ENCODE peak calls at places on chromosomes 13 and 19, in eight cellular contexts. F, A, Z, K, S, C, R and D are unnamed samples.

GRCh38 chr19:41994994-41995958 is 1.2 kb upstream of the ATP1A3 start:
- DNase-seq in K (no peak), R (no peak), S (no peak), Z (no peak), A (no peak), C (peak), F (no peak), D (no peak)

GRCh38 chr13:106306748-106307277 is 228.6 kb downstream of the EFNB2 start:
- DNase-seq in A (no peak), C (no peak), F (no peak), S (no peak), R (no peak), K (no peak), Z (no peak), D (no peak)

GRCh38 chr19:3983936-3984583 is 1.2 kb downstream of the EEF2 start:
- DNase-seq in Z (no peak), C (peak), F (no peak), R (no peak), S (peak), K (no peak), A (peak), D (no peak)

GRCh38 chr19:1076951-1077350 is 10.0 kb downstream of the ARHGAP45 start:
- DNase-seq in C (peak), K (peak), F (no peak), R (peak), S (no peak), Z (no peak), A (peak), D (no peak)

GRCh38 chr19:3207466-3208242 is 16.8 kb upstream of the CELF5 start:
- DNase-seq in Z (no peak), K (no peak), S (no peak), C (peak), R (no peak), A (no peak), F (no peak), D (no peak)

GRCh38 chr13:50724438-50724837 is 119.1 kb downstream of the DLEU7 start:
- DNase-seq in K (no peak), S (no peak), F (no peak), C (no peak), A (no peak), R (no peak), Z (no peak), D (no peak)

GRCh38 chr13:40145139-40145538 is 489.7 kb downstream of the COG6 start:
- DNase-seq in R (no peak), Z (no peak), C (no peak), S (no peak), F (no peak), A (no peak), K (no peak), D (no peak)

GRCh38 chr13:27789495-27790303 is 2.6 kb upstream of the GSX1 start:
- DNase-seq in R (no peak), C (peak), S (no peak), K (no peak), F (no peak), A (no peak), Z (no peak), D (no peak)

GRCh38 chr13:50831510-50831909 is 12.0 kb downstream of the DLEU7 start:
- DNase-seq in C (no peak), R (no peak), K (no peak), A (no peak), S (no peak), Z (no peak), F (no peak), D (no peak)

GRCh38 chr13:98571955-98572662 is 4.8 kb downstream of the STK24 start:
- DNase-seq in C (no peak), A (peak), S (no peak), R (no peak), K (no peak), F (no peak), Z (no peak), D (no peak)

GRCh38 chr19:56245062-56245740 is 27.3 kb upstream of the EDDM13 start:
- DNase-seq in F (no peak), A (no peak), S (no peak), C (no peak), R (no peak), Z (no peak), K (no peak), D (no peak)

GRCh38 chr13:27043013-27043412 is 128.6 kb downstream of the USP12 start:
- DNase-seq in C (no peak), K (peak), F (peak), A (no peak), R (no peak), S (no peak), Z (peak), D (peak)

GRCh38 chr13:74274946-74275345 is 140.7 kb upstream of the KLF12 start:
- DNase-seq in K (no peak), A (no peak), Z (no peak), F (no peak), C (no peak), R (no peak), S (no peak), D (no peak)
- H3K27ac ChIP-seq in K (no peak), A (no peak), Z (no peak), F (no peak), C (no peak), R (no peak), S (no peak), D (no peak)

GRCh38 chr13:63455938-63456337 is 2040.3 kb upstream of the PCDH20 start:
- DNase-seq in F (no peak), S (no peak), Z (no peak), K (no peak), C (no peak), R (no peak), A (no peak), D (no peak)
- TF ChIP-seq CTCF in F (no peak), S (no peak), Z (peak), K (no peak), C (no peak), R (no peak), A (no peak), D (no peak)

DNA sequence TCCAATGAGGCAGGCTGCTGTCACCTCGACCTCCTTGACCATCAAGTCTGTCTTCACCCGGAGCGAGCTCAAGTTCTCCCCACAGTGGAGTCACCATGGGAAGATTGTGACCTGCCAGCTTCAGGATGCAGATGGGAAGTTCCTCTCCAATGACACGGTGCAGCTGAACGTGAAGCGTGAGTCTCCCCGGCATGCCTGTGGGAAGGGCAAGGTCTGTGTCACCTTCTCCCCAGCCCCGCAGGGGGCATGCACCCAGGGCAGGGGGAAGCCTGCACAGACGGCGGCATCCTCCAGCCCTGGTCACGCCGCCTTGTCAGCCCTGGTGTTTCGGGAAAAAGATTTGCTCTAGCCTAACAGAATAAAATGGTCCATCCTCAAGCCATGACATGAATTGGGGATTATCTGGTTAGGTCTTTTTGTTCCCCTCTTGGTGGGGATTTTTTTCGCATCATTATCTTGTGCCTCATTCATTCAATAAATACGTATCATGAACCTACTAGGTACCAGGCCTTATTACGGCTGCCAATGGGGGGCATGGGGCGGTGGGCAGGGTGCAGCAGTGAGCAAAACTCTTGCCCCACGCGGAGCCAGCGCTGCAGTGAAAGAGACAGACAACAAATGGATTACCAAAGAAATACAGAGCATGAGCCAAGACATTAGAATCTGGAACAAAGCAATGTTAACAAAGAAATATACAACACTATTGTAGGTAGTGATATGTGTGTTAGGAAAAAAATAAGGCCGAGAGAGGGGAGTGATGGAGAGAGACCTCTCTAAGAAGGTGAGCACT is 7.4 kb downstream of the CD22 start:
- DNase-seq in K (no peak), F (no peak), S (no peak), R (no peak), C (peak), Z (no peak), A (no peak), D (no peak)
- H3K4me3 ChIP-seq in K (no peak), F (no peak), S (no peak), R (no peak), C (no peak), Z (no peak), A (no peak), D (no peak)

GRCh38 chr19:29812080-29812880 is 489 bp downstream of the CCNE1 start:
- DNase-seq in A (peak), C (peak), F (no peak), K (no peak), S (no peak), R (peak), Z (no peak), D (no peak)

GRCh38 chr19:29815231-29815630 is 3.4 kb downstream of the CCNE1 start:
- DNase-seq in C (no peak), K (no peak), R (no peak), F (no peak), Z (no peak), S (no peak), A (no peak), D (no peak)

GRCh38 chr19:29813665-29814064 is 1.9 kb downstream of the CCNE1 start:
- DNase-seq in A (no peak), S (no peak), C (no peak), Z (no peak), K (no peak), F (no peak), R (no peak), D (no peak)

GRCh38 chr19:29811125-29812079 is at the start of gene CCNE1:
- DNase-seq in F (peak), R (peak), C (peak), S (no peak), Z (peak), A (peak), K (peak), D (peak)

GRCh38 chr19:29812881-29813275 is 1.1 kb downstream of the CCNE1 start:
- DNase-seq in S (no peak), K (no peak), F (no peak), C (no peak), Z (no peak), R (no peak), A (no peak), D (no peak)
- H3K27ac ChIP-seq in S (no peak), K (no peak), F (no peak), C (no peak), Z (no peak), R (no peak), A (no peak), D (no peak)

DNA sequence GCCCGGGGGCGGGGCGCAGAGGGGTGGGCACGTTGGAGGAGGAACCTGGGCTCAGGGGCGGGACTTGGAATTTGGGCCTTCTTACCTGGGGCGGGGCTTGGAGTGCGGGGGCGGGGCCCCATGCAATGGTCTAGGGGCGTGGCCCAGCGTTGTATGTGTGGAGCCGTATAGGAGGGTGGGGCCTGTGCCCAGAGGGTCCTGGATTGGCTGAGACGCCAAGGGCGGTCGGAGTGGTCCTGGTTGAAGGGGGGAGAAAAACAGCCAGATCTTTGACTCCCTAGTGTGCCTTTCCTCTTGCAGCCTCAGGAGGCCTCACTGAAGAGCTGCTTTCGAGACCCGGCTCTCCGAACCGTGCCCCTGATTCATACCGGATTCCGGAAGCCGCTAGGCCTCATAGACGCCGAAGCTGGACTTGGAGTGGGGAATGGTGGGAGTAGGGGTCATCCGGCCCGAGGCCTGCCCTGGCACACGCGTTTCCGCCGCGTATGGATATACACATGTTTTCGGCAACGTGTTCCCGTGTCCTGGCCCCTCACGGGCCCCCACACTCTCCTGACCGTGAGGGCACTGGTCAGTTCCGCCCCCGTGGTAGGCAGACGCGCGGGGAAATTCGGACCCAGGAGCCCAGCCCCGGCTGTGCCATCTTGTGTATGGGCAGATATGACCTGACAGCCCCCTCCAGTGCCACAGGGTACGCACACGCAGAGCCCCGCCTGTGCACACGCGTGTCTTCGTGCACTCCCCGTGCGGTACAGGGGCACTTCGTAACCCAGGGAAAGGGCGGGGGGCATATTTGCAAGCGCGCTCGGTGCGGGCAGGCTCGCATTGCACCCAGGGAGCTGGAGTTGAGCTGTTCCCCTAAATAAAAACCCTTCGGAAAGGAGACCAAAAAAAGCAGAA is 661 bp upstream of the PRR12 start:
- DNase-seq in S (peak), F (peak), A (peak), Z (peak), C (peak), K (peak), R (peak), D (peak)
- TF ChIP-seq CTCF in S (no peak), F (peak), A (no peak), Z (peak), C (no peak), K (no peak), R (no peak), D (no peak)

GRCh38 chr19:47512948-47513319 is 1.9 kb downstream of the NAPA start:
- DNase-seq in Z (no peak), C (no peak), R (no peak), K (no peak), S (no peak), F (no peak), A (no peak), D (no peak)

GRCh38 chr19:47510516-47511127 is 4.2 kb downstream of the NAPA start:
- DNase-seq in K (no peak), A (no peak), S (no peak), R (no peak), F (no peak), Z (no peak), C (peak), D (no peak)

GRCh38 chr19:47511681-47512080 is 3.2 kb downstream of the NAPA start:
- DNase-seq in Z (peak), C (peak), F (no peak), A (no peak), R (peak), K (no peak), S (no peak), D (no peak)

GRCh38 chr19:47511128-47511517 is 3.7 kb downstream of the NAPA start:
- DNase-seq in S (no peak), C (peak), A (no peak), F (no peak), R (peak), Z (no peak), K (no peak), D (no peak)

DNA sequence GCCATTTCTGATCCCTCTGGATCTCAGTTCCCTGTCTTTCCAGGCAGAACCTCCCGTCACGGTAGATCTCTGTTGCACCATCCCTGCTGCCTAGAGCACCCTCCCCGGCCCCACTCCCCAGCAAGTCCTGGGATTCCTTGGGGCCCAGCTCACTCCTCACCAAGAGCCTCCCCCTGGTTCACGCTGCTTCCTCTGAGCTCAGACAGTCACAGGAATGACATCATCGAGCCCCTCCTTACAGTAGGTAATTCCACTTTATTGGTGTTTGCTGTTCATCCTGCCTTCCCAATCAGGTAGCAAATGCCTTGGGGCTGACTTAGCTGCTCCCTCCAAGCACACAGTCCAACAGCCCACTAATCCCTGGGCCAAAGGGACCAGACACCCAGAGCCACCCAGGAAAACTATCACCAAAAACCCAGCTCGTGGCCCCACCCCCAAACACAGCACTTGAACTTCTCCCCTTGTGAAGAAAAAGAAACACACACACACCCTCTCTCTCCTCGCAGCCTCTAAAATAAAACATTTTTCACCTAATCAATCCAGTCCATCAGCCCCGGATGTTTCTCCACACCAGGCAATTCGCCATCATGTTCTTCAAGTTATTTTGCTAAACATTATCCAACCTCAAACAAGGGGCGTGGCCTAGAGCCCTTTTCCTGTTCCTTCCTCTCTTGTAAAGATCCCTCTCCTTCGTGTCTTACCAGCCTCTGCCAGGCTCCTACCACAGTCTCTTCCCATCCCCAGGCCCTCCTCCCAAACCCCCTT is 2.5 kb downstream of the NAPA start:
- DNase-seq in Z (no peak), R (peak), F (no peak), K (no peak), A (peak), S (no peak), C (no peak), D (no peak)
- H3K4me3 ChIP-seq in Z (peak), R (no peak), F (peak), K (no peak), A (peak), S (peak), C (peak), D (peak)

GRCh38 chr13:108215428-108215827 is at the start of gene LIG4:
- DNase-seq in K (peak), F (peak), A (peak), S (no peak), C (peak), Z (peak), R (peak), D (peak)
- H3K27ac ChIP-seq in K (peak), F (peak), A (peak), S (peak), C (peak), Z (no peak), R (no peak), D (peak)